ENCODE peak calls at places on chromosomes 1 and 21, in seven cellular contexts. I, N, J, Y, V, X and P are unnamed samples. For H3K4me1, the result is how much of the 10 kb centered on the place peaks cover.

GRCh38 chr1:172399369-172400072 is 21.0 kb upstream of the C1orf105 start:
- DNase-seq in Y (peak), N (peak), I (no peak), X (peak), V (peak), J (peak), P (peak)

GRCh38 chr1:237759371-237759770 is 131.4 kb downstream of the ZP4 start:
- DNase-seq in J (no peak), V (no peak), X (no peak), N (no peak), Y (no peak), I (no peak), P (no peak)

GRCh38 chr1:205928256-205928655 is 15.0 kb downstream of the SLC26A9 start:
- DNase-seq in V (no peak), Y (no peak), J (no peak), I (no peak), X (no peak), N (no peak), P (no peak)

GRCh38 chr1:178768423-178768822 is 43.4 kb downstream of the RALGPS2 start:
- DNase-seq in I (no peak), V (peak), X (no peak), J (peak), N (peak), Y (no peak), P (no peak)

GRCh38 chr1:233734456-233734855 is 120.5 kb downstream of the KCNK1 start:
- DNase-seq in N (no peak), J (no peak), V (no peak), I (no peak), Y (no peak), X (no peak), P (no peak)

GRCh38 chr21:46121286-46122221 is 23.6 kb downstream of the COL6A2 start:
- DNase-seq in N (no peak), Y (peak), I (no peak), J (no peak), V (no peak), X (peak), P (peak)

GRCh38 chr1:201336711-201337450 is 40.6 kb downstream of the TNNT2 start:
- DNase-seq in I (no peak), X (no peak), V (no peak), Y (no peak), N (no peak), J (no peak), P (no peak)

GRCh38 chr1:21811875-21812305 is at the start of gene LDLRAD2:
- DNase-seq in X (no peak), I (no peak), J (no peak), V (no peak), Y (no peak), N (no peak), P (no peak)

GRCh38 chr21:15749045-15749867 is 19.5 kb downstream of the USP25 start:
- DNase-seq in I (no peak), N (no peak), J (no peak), X (no peak), Y (no peak), V (peak), P (no peak)

GRCh38 chr1:163528710-163529348 is 207.1 kb downstream of the NUF2 start:
- DNase-seq in Y (no peak), J (peak), V (peak), I (no peak), X (peak), N (peak), P (no peak)

GRCh38 chr1:230316864-230317745 is 109.0 kb downstream of the PGBD5 start:
- DNase-seq in X (no peak), N (no peak), V (no peak), J (no peak), Y (no peak), I (no peak), P (no peak)

GRCh38 chr1:16324456-16324890 is 27.8 kb downstream of the FBXO42 start:
- DNase-seq in X (no peak), V (peak), J (no peak), N (no peak), Y (no peak), I (no peak), P (peak)

GRCh38 chr1:202029171-202029665 is 18.8 kb downstream of the ELF3 start:
- DNase-seq in V (peak), J (no peak), X (no peak), N (no peak), Y (no peak), I (no peak), P (no peak)

GRCh38 chr1:95281781-95282495 is 47.9 kb downstream of the RWDD3 start:
- DNase-seq in N (no peak), I (no peak), J (no peak), Y (no peak), X (no peak), V (no peak), P (no peak)

GRCh38 chr21:31203371-31204054 is 140.5 kb downstream of the TIAM1 start:
- DNase-seq in Y (no peak), V (peak), N (no peak), J (no peak), X (no peak), I (no peak), P (no peak)

GRCh38 chr1:59803458-59804038 is 11.2 kb upstream of the HOOK1 start:
- DNase-seq in X (no peak), J (no peak), V (no peak), I (no peak), N (no peak), Y (no peak), P (no peak)

GRCh38 chr21:31420354-31420753 is 76.3 kb upstream of the TIAM1 start:
- DNase-seq in N (no peak), I (no peak), J (no peak), Y (no peak), X (no peak), V (no peak), P (no peak)

GRCh38 chr1:233197940-233198339 is 97.6 kb downstream of the PCNX2 start:
- DNase-seq in I (no peak), J (no peak), V (no peak), X (no peak), Y (no peak), N (no peak), P (no peak)

GRCh38 chr1:200184196-200184595 is 156.7 kb downstream of the NR5A2 start:
- DNase-seq in N (no peak), X (peak), J (no peak), Y (peak), V (peak), I (no peak), P (peak)

GRCh38 chr1:41978986-41979385 is 60.3 kb upstream of the HIVEP3 start:
- DNase-seq in V (no peak), X (no peak), J (no peak), I (no peak), N (no peak), Y (no peak), P (no peak)

GRCh38 chr21:22575165-22575584 is 1577.0 kb downstream of the NCAM2 start:
- DNase-seq in I (no peak), N (peak), J (peak), X (no peak), V (no peak), Y (no peak), P (no peak)

GRCh38 chr1:229624906-229625871 is 733 bp downstream of the TAF5L start:
- DNase-seq in J (peak), Y (peak), N (peak), V (peak), X (peak), I (no peak), P (peak)

DNA sequence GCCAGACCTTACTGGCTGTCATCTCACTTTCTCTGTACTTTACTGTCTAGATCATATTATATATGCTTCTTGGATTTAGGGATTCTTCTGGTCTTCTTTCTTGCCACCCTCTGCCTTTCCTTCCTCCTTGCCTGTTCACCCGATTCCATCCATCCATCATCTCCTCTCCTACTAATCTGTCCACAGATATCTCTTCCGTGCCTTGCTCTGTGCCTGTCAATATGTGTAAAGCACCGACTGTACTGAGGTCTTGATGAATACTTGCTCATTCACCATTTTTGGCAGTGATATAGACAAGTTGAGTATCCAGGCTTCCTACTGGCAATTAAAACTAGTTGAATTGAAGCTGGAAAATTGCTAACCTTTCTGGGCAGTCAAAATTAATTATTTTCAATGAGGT is 8.1 kb downstream of the FMN2 start:
- DNase-seq in I (no peak), N (no peak), J (no peak), Y (no peak), V (no peak), X (no peak), P (no peak)
- H3K4me3 ChIP-seq in I (no peak), N (no peak), J (no peak), Y (no peak), V (no peak), X (no peak), P (no peak)

GRCh38 chr1:150532860-150533259 is 16.3 kb upstream of the ADAMTSL4 start:
- DNase-seq in V (no peak), Y (no peak), N (no peak), X (no peak), J (no peak), I (no peak), P (no peak)

GRCh38 chr1:150536836-150537731 is 12.1 kb upstream of the ADAMTSL4 start:
- DNase-seq in X (no peak), Y (no peak), I (no peak), J (no peak), N (no peak), V (no peak), P (no peak)

GRCh38 chr1:150530491-150531159 is 15.1 kb downstream of the FALEC start:
- DNase-seq in J (no peak), X (no peak), I (no peak), Y (no peak), V (no peak), N (no peak), P (no peak)

GRCh38 chr1:150535511-150536281 is 13.5 kb upstream of the ADAMTSL4 start:
- DNase-seq in Y (no peak), V (no peak), I (no peak), X (no peak), N (no peak), J (no peak), P (no peak)

GRCh38 chr1:150534002-150534401 is 15.2 kb upstream of the ADAMTSL4 start:
- DNase-seq in V (no peak), X (no peak), Y (no peak), J (no peak), I (no peak), N (no peak), P (no peak)
- H3K4me1 ChIP-seq in V (under half), X (under half), Y (under half), J (under half), I (under half), N (under half), P (under half)

DNA sequence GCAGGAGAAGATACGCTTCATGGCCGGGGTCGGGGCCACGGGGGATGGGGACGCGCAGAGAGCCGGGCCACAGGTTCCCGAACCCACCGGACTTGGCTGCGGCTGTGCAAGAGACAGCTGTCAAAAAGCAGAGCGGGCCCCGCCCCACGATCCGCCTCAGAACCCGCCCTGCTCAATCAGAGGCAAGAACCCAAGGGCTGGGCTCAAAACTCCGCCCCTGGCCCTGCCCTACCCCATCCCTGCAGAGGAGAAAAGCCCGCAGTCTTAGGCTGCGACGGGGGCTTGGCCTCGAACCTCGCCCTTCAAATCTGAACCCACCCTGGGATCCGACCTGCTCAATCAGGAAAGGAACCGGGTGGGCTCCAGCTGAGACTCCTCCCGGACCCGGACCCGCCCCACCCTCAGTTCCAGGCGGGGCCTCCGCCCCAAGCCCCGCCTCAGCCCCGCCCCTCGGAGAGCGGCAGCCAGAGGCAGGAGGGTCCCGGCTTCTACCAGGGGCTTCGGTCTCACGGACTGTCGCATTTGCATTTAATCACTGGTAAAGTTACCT is at the start of gene ANKRD35:
- DNase-seq in X (peak), V (peak), N (peak), Y (peak), I (peak), J (peak), P (peak)
- H3K27ac ChIP-seq in X (peak), V (no peak), N (no peak), Y (peak), I (no peak), J (no peak), P (peak)

GRCh38 chr21:44354001-44354405 is 582 bp downstream of the TRPM2 start:
- DNase-seq in X (no peak), V (no peak), N (no peak), Y (no peak), J (no peak), I (no peak), P (peak)
- H3K4me3 ChIP-seq in X (no peak), V (no peak), N (no peak), Y (peak), J (no peak), I (peak), P (peak)